ENCODE peak calls at places on chromosomes 5 and 9, in seven cellular contexts. U is Caki2, J is NCI-H69, M is mucosa of gallbladder, G is HEK293T, K is iPS-NIHi11, H is Calu3. S is an unnamed sample.

GRCh38 chr9:117184173-117184572 is 230.7 kb downstream of the ASTN2 start:
- DNase-seq in U (no peak), J (peak; percentile 98), M (no peak), G (no peak), K (no peak), H (no peak), S (no peak)

GRCh38 chr5:126867237-126867636 is 90.3 kb downstream of the LMNB1 start:
- DNase-seq in U (no peak), J (no peak), M (no peak), G (no peak), K (no peak), H (no peak), S (peak; percentile 37)

GRCh38 chr9:80061096-80061495 is 489.3 kb downstream of the TLE4 start:
- DNase-seq in U (no peak), J (no peak), M (no peak), G (no peak), K (no peak), H (no peak), S (no peak)

GRCh38 chr5:95808686-95809413 is 13.7 kb downstream of the GLRX start:
- DNase-seq in U (no peak), J (peak; percentile 58), M (peak; percentile 79), G (peak; percentile 57), K (no peak), H (no peak), S (peak; percentile 81)

GRCh38 chr5:137098238-137098637 is 400.9 kb downstream of the SPOCK1 start:
- DNase-seq in U (no peak), J (no peak), M (no peak), G (no peak), K (no peak), H (no peak), S (no peak)

GRCh38 chr9:81521892-81522291 is 167.5 kb downstream of the TLE1 start:
- DNase-seq in U (no peak), J (peak; percentile 67), M (no peak), G (no peak), K (no peak), H (peak; percentile 10), S (no peak)

GRCh38 chr5:159021360-159022177 is 78.1 kb downstream of the EBF1 start:
- DNase-seq in U (no peak), J (no peak), M (no peak), G (no peak), K (no peak), H (no peak), S (no peak)

GRCh38 chr9:113403651-113404050 is 2.6 kb upstream of the ALAD start:
- DNase-seq in U (no peak), J (no peak), M (no peak), G (no peak), K (no peak), H (no peak), S (no peak)

GRCh38 chr5:174556756-174557155 is 167.6 kb upstream of the MSX2 start:
- DNase-seq in U (no peak), J (no peak), M (no peak), G (no peak), K (no peak), H (no peak), S (no peak)

GRCh38 chr9:124220551-124221451 is 36.9 kb upstream of the NEK6 start:
- DNase-seq in U (peak; percentile 78), J (peak; percentile 94), M (peak; percentile 73), G (no peak), K (peak; percentile 63), H (peak; percentile 38), S (no peak)

GRCh38 chr5:125668904-125669303 is 754.3 kb upstream of the GRAMD2B start:
- DNase-seq in U (peak; percentile 5), J (peak; percentile 99), M (no peak), G (no peak), K (peak; percentile 47), H (peak; percentile 4), S (no peak)

GRCh38 chr5:95823738-95824609 is 1.4 kb upstream of the GLRX start:
- DNase-seq in U (peak; percentile 87), J (peak; percentile 91), M (peak; percentile 55), G (peak; percentile 36), K (peak; percentile 16), H (peak; percentile 57), S (no peak)

GRCh38 chr5:51099173-51099853 is 283.9 kb upstream of the ISL1 start:
- DNase-seq in U (no peak), J (no peak), M (no peak), G (no peak), K (no peak), H (no peak), S (no peak)

GRCh38 chr9:113578877-113579269 is 115.3 kb downstream of the RGS3 start:
- DNase-seq in U (peak; percentile 93), J (peak; percentile 53), M (peak; percentile 81), G (no peak), K (no peak), H (peak; percentile 84), S (peak; percentile 90)

GRCh38 chr5:178826216-178826615 is 33.5 kb upstream of the ZNF354B start:
- DNase-seq in U (no peak), J (no peak), M (no peak), G (no peak), K (peak; percentile 53), H (no peak), S (no peak)

GRCh38 chr9:115117999-115118470 is at the start of gene TNC:
- DNase-seq in U (peak; percentile 50), J (peak; percentile 94), M (peak; percentile 34), G (peak; percentile 36), K (peak; percentile 62), H (peak; percentile 16), S (peak; percentile 67)

GRCh38 chr9:18014556-18014955 is 435.7 kb downstream of the SH3GL2 start:
- DNase-seq in U (no peak), J (peak; percentile 78), M (no peak), G (no peak), K (no peak), H (no peak), S (no peak)